ENCODE peak calls at places on chromosomes 16 and 17, in seven cellular contexts. W is H9, E is mesendoderm, Y is mesenchymal stem cell, P is IMR-90, R is H1, S is trophoblast cell. B is an unnamed sample.

GRCh38 chr17:47905221-47905733 is 9.2 kb downstream of the SP2 start:
- DNase-seq in W (no peak), E (peak; percentile 56), Y (peak; percentile 64), P (peak; percentile 78), R (no peak), S (no peak), B (no peak)

GRCh38 chr17:18167421-18167820 is 16.2 kb upstream of the ALKBH5 start:
- DNase-seq in W (no peak), E (no peak), Y (no peak), P (no peak), R (no peak), S (no peak), B (no peak)

GRCh38 chr17:35653619-35654361 is 66.7 kb downstream of the AP2B1 start:
- DNase-seq in W (no peak), E (no peak), Y (no peak), P (no peak), R (no peak), S (no peak), B (no peak)

GRCh38 chr16:2532494-2533141 is 1.4 kb upstream of the CEMP1 start:
- DNase-seq in W (peak; percentile 88), E (peak; percentile 48), Y (peak; percentile 78), P (peak; percentile 34), R (peak; percentile 86), S (peak; percentile 84), B (no peak)

GRCh38 chr17:7685533-7686220 is 1.6 kb downstream of the TP53 start:
- DNase-seq in W (peak; percentile 97), E (peak; percentile 97), Y (peak; percentile 96), P (peak; percentile 92), R (peak; percentile 91), S (peak; percentile 95), B (no peak)

GRCh38 chr17:6456914-6457687 is 12.8 kb downstream of the PIMREG start:
- DNase-seq in W (peak; percentile 69), E (peak; percentile 41), Y (peak; percentile 85), P (peak; percentile 76), R (no peak), S (peak; percentile 23), B (no peak)

GRCh38 chr17:67212716-67213417 is 32.1 kb downstream of the HELZ start:
- DNase-seq in W (no peak), E (no peak), Y (peak; percentile 67), P (peak; percentile 86), R (no peak), S (peak; percentile 86), B (no peak)

GRCh38 chr17:81094744-81095607 is 60.0 kb downstream of the BAIAP2 start:
- DNase-seq in W (peak; percentile 86), E (peak; percentile 97), Y (peak; percentile 100), P (peak; percentile 100), R (peak; percentile 76), S (peak; percentile 88), B (peak; percentile 95)

GRCh38 chr17:74631468-74632195 is 8.1 kb upstream of the CD300E start:
- DNase-seq in W (no peak), E (peak; percentile 68), Y (peak; percentile 72), P (no peak), R (no peak), S (peak; percentile 29), B (no peak)

GRCh38 chr16:30619207-30619606 is 9.0 kb upstream of the ZNF689 start:
- DNase-seq in W (no peak), E (no peak), Y (no peak), P (no peak), R (no peak), S (no peak), B (no peak)

GRCh38 chr16:30621765-30622164 is 11.6 kb upstream of the ZNF689 start:
- DNase-seq in W (no peak), E (no peak), Y (no peak), P (peak; percentile 7), R (no peak), S (no peak), B (no peak)

GRCh38 chr16:30623558-30624283 is 13.5 kb upstream of the ZNF689 start:
- DNase-seq in W (no peak), E (no peak), Y (no peak), P (no peak), R (no peak), S (peak; percentile 92), B (no peak)

GRCh38 chr16:30619643-30620042 is 9.5 kb upstream of the ZNF689 start:
- DNase-seq in W (no peak), E (no peak), Y (no peak), P (no peak), R (no peak), S (no peak), B (no peak)

DNA sequence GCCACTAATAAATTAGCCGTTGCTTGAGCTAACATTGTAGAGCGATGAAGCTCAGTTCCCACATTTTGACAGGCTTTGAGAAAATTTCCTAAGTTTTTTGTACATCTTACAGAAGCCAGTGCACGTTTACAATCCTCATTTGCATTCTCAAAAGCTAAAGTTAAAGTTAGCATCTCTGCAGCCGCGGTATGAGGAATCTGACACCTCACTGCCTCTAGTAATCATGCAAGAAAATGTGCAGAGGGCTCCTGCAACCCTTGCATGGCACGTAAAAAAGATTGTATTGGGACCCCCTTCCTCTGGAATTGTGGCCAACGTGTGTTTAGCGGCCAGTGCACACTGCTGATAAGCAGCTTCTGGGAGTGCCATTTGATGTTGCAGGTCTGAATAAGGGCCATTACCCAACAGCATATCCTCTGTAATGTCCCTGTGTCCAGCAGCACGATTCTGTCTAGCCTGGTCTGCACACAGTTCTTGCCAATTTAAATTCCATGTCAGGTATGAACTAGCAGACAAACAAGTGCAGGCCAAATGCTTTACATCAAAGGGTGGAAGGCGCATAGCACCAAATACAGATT is 12.4 kb upstream of the ZNF689 start:
- DNase-seq in W (no peak), E (no peak), Y (no peak), P (no peak), R (no peak), S (peak; percentile 70), B (no peak)
- H2BK5ac ChIP-seq in W (no peak overlapping the region), E (no peak overlapping the region), Y (no peak overlapping the region), P (no peak overlapping the region), R (no peak overlapping the region), S (no peak overlapping the region), B (no peak overlapping the region)

GRCh38 chr17:29214215-29215146 is 32.2 kb upstream of the CRYBA1 start:
- DNase-seq in W (no peak), E (no peak), Y (no peak), P (no peak), R (no peak), S (peak; percentile 22), B (no peak)

GRCh38 chr17:29212094-29212631 is 32.0 kb upstream of the MYO18A start:
- DNase-seq in W (no peak), E (no peak), Y (no peak), P (no peak), R (no peak), S (no peak), B (no peak)

GRCh38 chr17:29215174-29215573 is 31.5 kb upstream of the CRYBA1 start:
- DNase-seq in W (no peak), E (no peak), Y (no peak), P (no peak), R (no peak), S (no peak), B (no peak)

GRCh38 chr17:29210879-29211278 is 30.7 kb upstream of the MYO18A start:
- DNase-seq in W (no peak), E (no peak), Y (peak; percentile 52), P (peak; percentile 73), R (no peak), S (peak; percentile 75), B (no peak)

DNA sequence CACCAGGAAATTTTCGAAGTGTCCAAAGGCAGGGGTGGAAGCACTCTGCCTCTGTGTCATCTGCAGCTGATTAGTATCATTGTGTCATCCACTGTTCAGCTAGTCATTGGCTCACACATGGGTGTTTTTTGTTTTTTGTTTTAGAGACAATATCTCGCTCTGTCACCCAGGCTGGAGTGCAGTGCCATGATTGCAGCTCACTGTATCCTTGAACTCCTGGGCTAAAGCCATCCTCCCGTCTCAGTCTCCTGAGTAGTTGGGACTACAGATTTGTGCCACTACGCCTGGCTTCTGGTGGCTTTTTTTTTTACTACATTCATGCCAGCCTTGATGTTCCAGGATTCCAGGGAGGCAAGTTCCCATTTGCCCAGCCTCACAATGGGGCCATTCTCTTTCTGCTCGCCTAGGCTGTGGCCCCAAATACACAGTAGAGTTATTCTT is 32.5 kb upstream of the MYO18A start:
- DNase-seq in W (no peak), E (no peak), Y (no peak), P (peak; percentile 6), R (no peak), S (peak; percentile 38), B (no peak)
- H2BK5ac ChIP-seq in W (no peak overlapping the region), E (no peak overlapping the region), Y (no peak overlapping the region), P (no peak overlapping the region), R (no peak overlapping the region), S (no peak overlapping the region), B (no peak overlapping the region)

DNA sequence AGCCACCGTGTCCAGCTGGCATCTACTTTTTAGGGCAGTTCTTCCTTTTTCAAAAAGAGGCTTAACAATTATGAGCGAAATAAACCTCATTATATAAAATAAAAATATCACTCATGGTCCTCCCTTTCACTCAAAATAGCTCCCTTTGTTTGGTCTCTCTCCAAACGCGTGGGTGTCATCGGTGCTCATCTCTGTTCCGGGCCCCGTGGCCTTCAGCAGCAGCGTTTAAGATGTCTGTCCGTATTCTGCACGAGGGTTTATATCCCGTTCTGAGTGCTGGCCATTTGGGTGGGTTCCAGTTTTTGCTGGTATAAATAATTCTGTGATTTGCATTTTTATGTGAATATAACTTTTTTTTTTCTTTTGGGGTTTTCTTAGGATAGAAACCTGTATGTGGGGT is 33.4 kb downstream of the PRMT7 start:
- DNase-seq in W (no peak), E (no peak), Y (no peak), P (no peak), R (no peak), S (no peak), B (no peak)
- H2BK5ac ChIP-seq in W (no peak overlapping the region), E (no peak overlapping the region), Y (no peak overlapping the region), P (no peak overlapping the region), R (no peak overlapping the region), S (no peak overlapping the region), B (no peak overlapping the region)

GRCh38 chr17:83096401-83097220 is 17.2 kb downstream of the METRNL start:
- DNase-seq in W (no peak), E (no peak), Y (no peak), P (no peak), R (no peak), S (peak; percentile 14), B (no peak)

GRCh38 chr17:83098241-83099085 is 19.1 kb downstream of the METRNL start:
- DNase-seq in W (no peak), E (no peak), Y (no peak), P (no peak), R (no peak), S (no peak), B (no peak)

GRCh38 chr17:83099086-83099540 is 19.7 kb downstream of the METRNL start:
- DNase-seq in W (no peak), E (no peak), Y (no peak), P (no peak), R (no peak), S (no peak), B (no peak)

GRCh38 chr17:83099570-83100181 is 20.3 kb downstream of the METRNL start:
- DNase-seq in W (no peak), E (no peak), Y (no peak), P (no peak), R (no peak), S (no peak), B (no peak)

GRCh38 chr17:83097831-83098230 is 18.4 kb downstream of the METRNL start:
- DNase-seq in W (no peak), E (no peak), Y (no peak), P (no peak), R (no peak), S (no peak), B (no peak)
- H2BK5ac ChIP-seq in W (no peak overlapping the region), E (no peak overlapping the region), Y (no peak overlapping the region), P (no peak overlapping the region), R (no peak overlapping the region), S (no peak overlapping the region), B (peak overlapping the region; percentile 87)

B was measured in neuronal stem cell.